ENCODE peak calls at places on chromosome 17, in four cellular contexts. P is activated CD4-positive, alpha-beta T cell treated with anti-CD3 and anti-CD28 coated beads for 48 hours; Q is activated CD8-positive, alpha-beta memory T cell treated with anti-CD3 and anti-CD28 coated beads for 1 hour; R is HCT116. C is an unnamed sample.

GRCh38 chr17:79482719-79483118 is 128.1 kb downstream of the RBFOX3 start:
- DNase-seq in P (no peak), Q (no peak), R (no peak), C (no peak)

GRCh38 chr17:79648181-79648831 is 37.5 kb upstream of the RBFOX3 start:
- DNase-seq in P (no peak), Q (no peak), R (no peak), C (no peak)

GRCh38 chr17:34841467-34841866 is 119.8 kb downstream of the CCT6B start:
- DNase-seq in Q (no peak), R (no peak), P (no peak), C (no peak)

GRCh38 chr17:36942631-36943125 is 5.4 kb downstream of the LHX1 start:
- DNase-seq in Q (no peak), P (no peak), R (no peak), C (no peak)

GRCh38 chr17:78832541-78832810 is 8.1 kb downstream of the USP36 start:
- DNase-seq in R (no peak), P (no peak), Q (no peak), C (no peak)

GRCh38 chr17:72223816-72224215 is 103.0 kb downstream of the SOX9 start:
- DNase-seq in Q (no peak), R (no peak), P (no peak), C (no peak)

GRCh38 chr17:5139454-5139725 is 23.6 kb downstream of the USP6 start:
- DNase-seq in R (no peak), Q (no peak), P (no peak), C (no peak)

GRCh38 chr17:79626156-79626890 is 15.5 kb upstream of the RBFOX3 start:
- DNase-seq in R (no peak), Q (no peak), P (no peak), C (no peak)

GRCh38 chr17:70956731-70957130 is 787.4 kb downstream of the KCNJ2 start:
- DNase-seq in Q (no peak), P (no peak), R (no peak), C (no peak)

GRCh38 chr17:47781397-47781796 is 40.2 kb downstream of the OSBPL7 start:
- DNase-seq in Q (no peak), R (no peak), P (no peak), C (no peak)

GRCh38 chr17:16150251-16150859 is 65.0 kb downstream of the NCOR1 start:
- DNase-seq in R (peak), Q (no peak), P (no peak), C (peak)

GRCh38 chr17:80362428-80363119 is 52.4 kb upstream of the ENDOV start:
- DNase-seq in R (no peak), P (no peak), Q (no peak), C (peak)

GRCh38 chr17:21365016-21365415 is 11.1 kb upstream of the KCNJ12 start:
- DNase-seq in Q (no peak), P (no peak), R (no peak), C (no peak)

GRCh38 chr17:7440113-7440822 is 956 bp downstream of the FGF11 start:
- DNase-seq in Q (no peak), P (peak), R (no peak), C (no peak)

GRCh38 chr17:7850118-7850504 is 4.8 kb upstream of the TMEM88 start:
- DNase-seq in P (no peak), R (no peak), Q (no peak), C (no peak)

GRCh38 chr17:48647103-48647963 is 21.2 kb upstream of the HOXB9 start:
- DNase-seq in Q (no peak), R (no peak), P (no peak), C (no peak)

GRCh38 chr17:62984801-62985200 is 18.8 kb downstream of the TANC2 start:
- DNase-seq in P (no peak), R (no peak), Q (no peak), C (no peak)

GRCh38 chr17:75844530-75845057 is 390 bp upstream of the UNC13D start:
- DNase-seq in R (peak), Q (no peak), P (peak), C (no peak)

GRCh38 chr17:63446981-63447687 is 1.0 kb upstream of the CYB561 start:
- DNase-seq in P (peak), Q (no peak), R (no peak), C (no peak)

GRCh38 chr17:67983289-67983688 is 13.0 kb downstream of the C17orf58 start:
- DNase-seq in Q (no peak), P (no peak), R (no peak), C (no peak)

GRCh38 chr17:7552621-7553051 is 3.8 kb downstream of the TNFSF12 start:
- DNase-seq in R (no peak), P (peak), Q (no peak), C (no peak)

GRCh38 chr17:22507823-22508222 is 815.5 kb downstream of the KCNJ18 start:
- DNase-seq in Q (no peak), R (no peak), P (peak), C (no peak)

GRCh38 chr17:51508048-51508447 is 247.7 kb downstream of the UTP18 start:
- DNase-seq in R (no peak), P (no peak), Q (no peak), C (no peak)

GRCh38 chr17:66836063-66837005 is 1.4 kb downstream of the CACNG5 start:
- DNase-seq in P (no peak), R (no peak), Q (no peak), C (no peak)

GRCh38 chr17:13671341-13671740 is 69.6 kb upstream of the HS3ST3A1 start:
- DNase-seq in P (no peak), Q (no peak), R (no peak), C (no peak)

GRCh38 chr17:75783803-75784472 is 668 bp upstream of the UNK start:
- DNase-seq in P (peak), Q (no peak), R (no peak), C (no peak)

GRCh38 chr17:76075364-76076099 is 951 bp downstream of the GALR2 start:
- DNase-seq in Q (no peak), P (peak), R (no peak), C (no peak)

GRCh38 chr17:1979182-1979980 is 45.8 kb downstream of the RTN4RL1 start:
- DNase-seq in R (no peak), P (no peak), Q (no peak), C (no peak)

GRCh38 chr17:38435795-38436194 is 7.5 kb downstream of the ARHGAP23 start:
- DNase-seq in R (no peak), P (no peak), Q (no peak), C (no peak)

GRCh38 chr17:76981545-76982295 is 113.5 kb downstream of the MGAT5B start:
- DNase-seq in Q (no peak), P (no peak), R (no peak), C (no peak)

GRCh38 chr17:18033442-18034099 is 5.4 kb downstream of the ATPAF2 start:
- DNase-seq in R (peak), P (peak), Q (no peak), C (peak)

GRCh38 chr17:76427457-76428231 is 25.3 kb downstream of the UBE2O start:
- DNase-seq in P (no peak), R (no peak), Q (no peak), C (no peak)

C was measured in HFF-Myc.